ENCODE peak calls at places on chromosomes 4 and X, in seven cellular contexts. F is stomach, X is A673, T is hepatocyte, H is AG10803, P is choroid plexus epithelial cell, B is mammary epithelial cell. K is an unnamed sample.

GRCh38 chr4:7535619-7536018 is 100.9 kb upstream of the PSAPL1 start:
- DNase-seq in T (no peak), F (no peak), B (no peak), P (no peak), H (no peak), X (no peak), K (no peak)

GRCh38 chr4:48025005-48025404 is 8.4 kb downstream of the NIPAL1 start:
- DNase-seq in P (peak), F (no peak), X (no peak), H (no peak), T (peak), B (no peak), K (peak)

GRCh38 chrX:120560405-120560841 is 339 bp downstream of the CUL4B start:
- DNase-seq in P (no peak), F (peak), B (peak), T (peak), X (peak), H (peak), K (no peak)

GRCh38 chr4:113404846-113405245 is 355.4 kb downstream of the ANK2 start:
- DNase-seq in P (no peak), F (no peak), B (no peak), T (no peak), H (no peak), X (no peak), K (no peak)

GRCh38 chrX:120015145-120016067 is 62.1 kb downstream of the RHOXF2B start:
- DNase-seq in H (no peak), P (no peak), F (no peak), X (no peak), T (peak), B (no peak), K (no peak)

GRCh38 chr4:184514121-184514988 is 40.0 kb upstream of the IRF2 start:
- DNase-seq in B (peak), T (peak), H (peak), P (peak), X (peak), F (no peak), K (peak)

GRCh38 chr4:55906999-55907398 is 41.7 kb upstream of the CEP135 start:
- DNase-seq in F (no peak), B (peak), X (no peak), H (no peak), P (no peak), T (no peak), K (peak)

GRCh38 chr4:53541577-53542206 is 49.6 kb downstream of the LNX1 start:
- DNase-seq in T (peak), H (peak), B (peak), P (peak), X (peak), F (no peak), K (peak)

GRCh38 chr4:131764730-131765129 is 1384.4 kb upstream of the PCDH10 start:
- DNase-seq in T (peak), P (no peak), B (no peak), H (no peak), X (no peak), F (no peak), K (no peak)

GRCh38 chrX:49270249-49270921 is 792 bp downstream of the PPP1R3F start:
- DNase-seq in P (no peak), H (no peak), F (no peak), X (no peak), B (no peak), T (no peak), K (peak)

GRCh38 chr4:55637272-55637820 is 1.2 kb upstream of the NMU start:
- DNase-seq in B (no peak), X (no peak), P (no peak), T (no peak), F (no peak), H (no peak), K (no peak)

GRCh38 chrX:9928083-9928482 is 39.1 kb upstream of the CLDN34 start:
- DNase-seq in T (no peak), P (no peak), H (no peak), F (no peak), X (peak), B (no peak), K (no peak)

GRCh38 chr4:98470831-98471230 is 187.6 kb downstream of the TSPAN5 start:
- DNase-seq in H (no peak), X (no peak), B (no peak), T (no peak), F (no peak), P (peak), K (no peak)

DNA sequence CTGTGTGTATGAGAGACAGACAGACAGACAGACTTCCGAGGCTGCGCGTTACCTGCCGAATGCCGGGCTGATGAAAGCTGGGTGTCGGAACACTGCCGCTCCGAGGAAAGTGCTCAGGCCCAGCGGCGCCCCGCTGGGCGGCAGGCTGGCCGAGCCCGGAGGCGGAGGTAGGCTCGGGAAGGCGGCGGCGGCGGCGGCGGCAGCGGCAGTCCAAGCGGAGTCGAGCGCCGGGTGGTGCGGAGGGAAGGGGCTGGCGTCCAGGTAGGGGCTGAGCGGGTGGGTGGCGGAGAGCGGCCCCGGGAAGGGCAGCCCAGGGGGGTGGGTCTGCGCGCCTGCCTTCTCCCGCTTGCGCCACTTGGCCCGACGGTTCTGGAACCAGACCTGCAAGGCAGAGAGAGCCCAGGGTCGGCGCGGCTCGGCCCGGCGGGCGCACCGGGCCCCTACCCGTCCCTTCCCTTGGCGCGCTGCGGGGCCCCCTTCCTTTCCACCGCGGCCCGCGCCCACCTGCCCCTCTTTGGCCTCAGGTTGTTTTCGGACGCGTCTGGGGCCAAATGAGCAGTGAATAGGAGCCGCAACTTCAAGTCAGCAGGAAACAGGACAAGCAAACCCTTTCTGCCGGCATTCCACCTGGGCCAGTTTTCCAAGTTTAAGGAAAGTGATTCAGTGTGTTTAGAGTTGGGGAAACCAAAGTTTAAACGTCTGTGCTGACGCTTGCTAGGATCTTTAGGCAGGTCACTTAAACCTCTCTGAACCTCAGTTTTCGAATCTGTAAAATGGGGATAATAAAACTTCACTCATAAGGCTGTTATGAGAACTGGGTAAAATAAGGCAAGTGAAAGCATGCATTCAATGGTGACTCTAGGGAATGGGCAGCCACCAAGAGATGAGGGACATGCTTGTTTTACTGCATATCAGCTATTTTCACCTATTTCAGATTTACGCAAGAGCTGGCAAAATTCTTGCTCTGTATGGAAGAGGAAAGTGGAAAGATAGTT is 8.4 kb downstream of the ARX start:
- DNase-seq in B (no peak), X (no peak), P (no peak), F (no peak), T (no peak), H (no peak), K (no peak)
- H3K4me3 ChIP-seq in B (peak), X (no peak), P (no peak), F (no peak), T (no peak), H (no peak), K (no peak)

GRCh38 chr4:88591787-88592599 is at the start of gene HERC3:
- DNase-seq in T (peak), F (peak), B (peak), P (peak), H (peak), X (peak), K (peak)
- TF ChIP-seq CTCF in T (no peak), F (no peak), B (no peak), P (peak), H (peak), X (no peak), K (peak)

GRCh38 chrX:46912098-46912672 is at the start of gene JADE3:
- DNase-seq in B (peak), P (peak), H (peak), T (peak), X (peak), F (peak), K (peak)
- H3K4me3 ChIP-seq in B (peak), P (peak), H (peak), T (peak), X (peak), F (peak), K (peak)

GRCh38 chrX:107629533-107629909 is 1.2 kb downstream of the PRPS1 start:
- DNase-seq in B (peak), P (peak), H (peak), F (no peak), T (peak), X (peak), K (peak)
- TF ChIP-seq CTCF in B (peak), P (peak), H (peak), F (no peak), T (peak), X (peak), K (peak)

GRCh38 chrX:102604327-102604726 is 5.0 kb downstream of the ARMCX5 start:
- DNase-seq in X (peak), T (no peak), B (no peak), F (no peak), P (no peak), H (no peak), K (no peak)
- H3K4me3 ChIP-seq in X (no peak), T (no peak), B (no peak), F (no peak), P (no peak), H (no peak), K (no peak)

GRCh38 chr4:118271788-118272187 is 81.0 kb downstream of the PRSS12 start:
- DNase-seq in B (no peak), P (no peak), X (no peak), H (no peak), T (no peak), F (no peak), K (no peak)

GRCh38 chr4:118265312-118266144 is 87.3 kb downstream of the PRSS12 start:
- DNase-seq in X (no peak), B (peak), H (no peak), F (peak), T (peak), P (peak), K (no peak)

GRCh38 chr4:118273642-118274041 is 79.2 kb downstream of the PRSS12 start:
- DNase-seq in F (no peak), P (no peak), T (no peak), B (no peak), H (no peak), X (no peak), K (no peak)

GRCh38 chr4:118268780-118269179 is 84.0 kb downstream of the PRSS12 start:
- DNase-seq in T (no peak), B (no peak), H (no peak), F (no peak), P (no peak), X (no peak), K (no peak)

GRCh38 chr4:118270492-118270891 is 82.3 kb downstream of the PRSS12 start:
- DNase-seq in H (peak), X (peak), P (peak), B (peak), T (peak), F (no peak), K (peak)
- TF ChIP-seq CTCF in H (peak), X (peak), P (peak), B (peak), T (peak), F (no peak), K (peak)

GRCh38 chr4:76212301-76212700 is 1.3 kb downstream of the SCARB2 start:
- DNase-seq in H (no peak), P (no peak), B (no peak), T (no peak), F (no peak), X (no peak), K (no peak)

GRCh38 chr4:76212851-76213414 is 691 bp downstream of the SCARB2 start:
- DNase-seq in H (peak), B (peak), X (peak), F (no peak), P (peak), T (no peak), K (peak)

GRCh38 chr4:76213415-76214268 is at the start of gene SCARB2:
- DNase-seq in F (peak), X (peak), P (peak), H (peak), T (peak), B (peak), K (peak)

GRCh38 chr4:76210502-76210901 is 3.1 kb downstream of the SCARB2 start:
- DNase-seq in F (no peak), P (no peak), H (no peak), T (no peak), B (no peak), X (peak), K (no peak)

GRCh38 chr4:76211769-76212168 is 1.9 kb downstream of the SCARB2 start:
- DNase-seq in B (no peak), H (no peak), F (no peak), T (no peak), P (no peak), X (peak), K (no peak)
- H3K4me3 ChIP-seq in B (peak), H (peak), F (peak), T (peak), P (peak), X (peak), K (peak)

DNA sequence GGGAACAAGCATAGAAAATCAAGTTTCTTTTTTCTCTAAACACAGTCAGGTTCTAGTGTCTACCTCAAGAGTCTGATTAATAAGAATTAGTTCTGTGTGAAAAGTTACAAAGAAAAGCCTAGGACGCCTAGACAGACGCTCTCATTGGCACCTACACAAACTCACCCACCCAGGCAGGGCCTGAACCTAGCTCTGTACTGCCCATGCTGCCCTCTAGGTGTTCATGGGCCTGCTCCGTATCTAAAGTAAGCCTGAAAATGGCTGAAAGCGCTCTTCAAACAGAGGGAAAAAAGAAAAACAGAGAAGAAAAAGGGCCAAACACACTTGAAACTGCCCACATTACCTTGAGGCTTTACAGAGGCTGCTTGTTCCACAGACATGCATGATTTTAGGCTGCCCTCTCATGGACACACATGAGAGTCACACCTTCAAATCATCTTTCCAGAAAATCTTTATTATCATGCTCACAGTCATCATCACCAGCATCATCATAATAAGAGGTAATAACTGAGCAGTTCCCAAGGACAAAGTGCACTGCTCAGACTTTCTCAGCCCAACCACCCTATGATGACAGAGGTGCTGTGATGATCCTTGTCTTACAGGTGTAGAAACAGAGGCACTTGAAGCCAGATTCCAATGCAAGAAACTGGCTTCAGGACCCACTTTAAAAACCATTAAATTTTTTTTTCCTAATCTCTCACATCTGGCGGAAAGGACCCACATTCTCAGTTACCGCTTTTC is 49.6 kb downstream of the MAP7D2 start:
- DNase-seq in F (no peak), H (peak), X (peak), B (peak), T (peak), P (peak), K (peak)
- TF ChIP-seq CTCF in F (no peak), H (peak), X (peak), B (peak), T (peak), P (peak), K (peak)

GRCh38 chrX:65667503-65668355 is at the start of gene MSN:
- DNase-seq in T (peak), X (peak), F (peak), B (peak), H (peak), P (peak), K (peak)
- H3K4me3 ChIP-seq in T (peak), X (peak), F (peak), B (peak), H (peak), P (peak), K (peak)

GRCh38 chr4:139740531-139741041 is 75.0 kb downstream of the MGST2 start:
- DNase-seq in H (peak), P (peak), B (peak), T (peak), X (peak), F (peak), K (peak)
- TF ChIP-seq CTCF in H (peak), P (peak), B (peak), T (peak), X (peak), F (no peak), K (peak)